ENCODE peak calls at places on chromosome 12, in four cellular contexts. P is activated naive CD8-positive, alpha-beta T cell treated with anti-CD3 and anti-CD28 coated beads for 36 hours; G is activated CD4-positive, CD25-positive, alpha-beta regulatory T cell; I is NCI-H187 treated with DMSO at 0.1 percent for 48 hours. S is an unnamed sample.

GRCh38 chr12:50174971-50175715 is 8.0 kb upstream of the CERS5 start:
- DNase-seq in G (no peak), P (no peak), I (no peak), S (peak)

GRCh38 chr12:72146495-72146894 is 125.7 kb upstream of the TRHDE start:
- DNase-seq in P (no peak), I (no peak), G (no peak), S (no peak)

GRCh38 chr12:122963928-122964240 is 2.4 kb downstream of the ABCB9 start:
- DNase-seq in I (no peak), P (no peak), G (no peak), S (no peak)

GRCh38 chr12:108689314-108690190 is 41.8 kb downstream of the CORO1C start:
- DNase-seq in I (no peak), G (no peak), P (peak), S (peak)

GRCh38 chr12:2919249-2919648 is 28.6 kb downstream of the TULP3 start:
- DNase-seq in G (no peak), I (no peak), P (no peak), S (no peak)

GRCh38 chr12:44510510-44510909 is 365.6 kb downstream of the NELL2 start:
- DNase-seq in P (no peak), G (no peak), I (no peak), S (no peak)

GRCh38 chr12:55742719-55743130 is at the start of gene GDF11:
- DNase-seq in P (peak), I (peak), G (peak), S (peak)

GRCh38 chr12:10153271-10154144 is 18.4 kb downstream of the OLR1 start:
- DNase-seq in I (no peak), G (peak), P (peak), S (peak)

GRCh38 chr12:6888360-6888759 is 15.3 kb upstream of the SPSB2 start:
- DNase-seq in I (no peak), G (no peak), P (no peak), S (no peak)

GRCh38 chr12:109815874-109816617 is 17.2 kb downstream of the TRPV4 start:
- DNase-seq in P (no peak), I (no peak), G (no peak), S (no peak)

GRCh38 chr12:128745772-128746689 is 77.7 kb downstream of the SLC15A4 start:
- DNase-seq in P (no peak), G (no peak), I (no peak), S (no peak)

GRCh38 chr12:96766232-96766631 is 140.8 kb upstream of the NEDD1 start:
- DNase-seq in G (no peak), P (no peak), I (no peak), S (no peak)

GRCh38 chr12:47785887-47786661 is 13.0 kb downstream of the SLC48A1 start:
- DNase-seq in G (no peak), P (no peak), I (no peak), S (no peak)

GRCh38 chr12:68446896-68447806 is 115.0 kb upstream of the MDM1 start:
- DNase-seq in G (no peak), P (no peak), I (no peak), S (no peak)

GRCh38 chr12:6425588-6426531 is 18.9 kb upstream of the CD27 start:
- DNase-seq in P (peak), G (no peak), I (no peak), S (peak)

GRCh38 chr12:96986883-96987523 is 79.9 kb downstream of the NEDD1 start:
- DNase-seq in P (no peak), I (no peak), G (no peak), S (peak)

GRCh38 chr12:39499296-39499695 is 56.4 kb upstream of the KIF21A start:
- DNase-seq in I (no peak), G (no peak), P (no peak), S (no peak)

GRCh38 chr12:46154221-46154975 is 114.4 kb downstream of the SLC38A1 start:
- DNase-seq in G (no peak), I (no peak), P (no peak), S (no peak)

GRCh38 chr12:79174656-79175055 is 310.1 kb downstream of the SYT1 start:
- DNase-seq in P (no peak), G (no peak), I (no peak), S (no peak)

GRCh38 chr12:20832911-20833310 is 22.4 kb downstream of the SLCO1B3 start:
- DNase-seq in G (no peak), P (no peak), I (no peak), S (no peak)

GRCh38 chr12:104727866-104728449 is 230.1 kb downstream of the SLC41A2 start:
- DNase-seq in G (no peak), P (no peak), I (no peak), S (peak)

GRCh38 chr12:69275471-69275891 is 36.1 kb downstream of the CPSF6 start:
- DNase-seq in P (no peak), I (no peak), G (no peak), S (no peak)

GRCh38 chr12:132367401-132367851 is 38.0 kb upstream of the GALNT9 start:
- DNase-seq in P (no peak), G (no peak), I (no peak), S (no peak)

GRCh38 chr12:28497889-28498411 is 307.7 kb downstream of the CCDC91 start:
- DNase-seq in G (no peak), P (no peak), I (no peak), S (no peak)

GRCh38 chr12:77299910-77300772 is 234.8 kb upstream of the E2F7 start:
- DNase-seq in G (no peak), I (no peak), P (no peak), S (no peak)

GRCh38 chr12:6278439-6279255 is 31.8 kb upstream of the PLEKHG6 start:
- DNase-seq in I (no peak), G (peak), P (peak), S (peak)